ENCODE peak calls at places on chromosome 19, in four cellular contexts. O, A, K and Q are unnamed samples.

GRCh38 chr19:41353466-41354342 is at the start of gene TGFB1:
- DNase-seq in K (peak), O (peak), A (peak), Q (no peak)

GRCh38 chr19:6767081-6767356 is 216 bp downstream of the SH2D3A start:
- DNase-seq in O (no peak), K (peak), A (no peak), Q (no peak)

GRCh38 chr19:58345558-58345957 is 7.7 kb downstream of the A1BG start:
- DNase-seq in A (no peak), K (no peak), O (no peak), Q (no peak)

GRCh38 chr19:15721208-15721607 is 6.6 kb upstream of the OR10H2 start:
- DNase-seq in K (no peak), A (no peak), O (no peak), Q (no peak)

GRCh38 chr19:2455481-2456300 is 1.1 kb downstream of the LMNB2 start:
- DNase-seq in A (no peak), O (no peak), K (no peak), Q (no peak)

GRCh38 chr19:4816388-4817165 is 14.9 kb downstream of the TICAM1 start:
- DNase-seq in K (no peak), O (no peak), A (no peak), Q (no peak)

GRCh38 chr19:50728084-50728737 is 5.0 kb downstream of the CLEC11A start:
- DNase-seq in A (no peak), O (no peak), K (peak), Q (no peak)

GRCh38 chr19:58511353-58512208 is at the start of gene SLC27A5:
- DNase-seq in K (peak), O (no peak), A (no peak), Q (no peak)

GRCh38 chr19:40139533-40140287 is 49.0 kb upstream of the ZNF780A start:
- DNase-seq in K (peak), A (no peak), O (peak), Q (peak)

GRCh38 chr19:40416918-40417713 is 3.9 kb upstream of the PRX start:
- DNase-seq in A (no peak), O (no peak), K (peak), Q (no peak)

GRCh38 chr19:11291991-11292390 is 4.0 kb upstream of the TSPAN16 start:
- DNase-seq in K (no peak), O (no peak), A (no peak), Q (no peak)

GRCh38 chr19:10976200-10976892 is 15.5 kb downstream of the SMARCA4 start:
- DNase-seq in O (no peak), A (no peak), K (peak), Q (no peak)

GRCh38 chr19:11269408-11269807 is 7.1 kb upstream of the DOCK6 start:
- DNase-seq in K (no peak), O (no peak), A (no peak), Q (no peak)

GRCh38 chr19:35266904-35267817 is 1.6 kb upstream of the USF2 start:
- DNase-seq in K (no peak), O (no peak), A (no peak), Q (no peak)

GRCh38 chr19:44694184-44694579 is 4.8 kb upstream of the CEACAM16 start:
- DNase-seq in K (no peak), A (no peak), O (no peak), Q (no peak)

GRCh38 chr19:55070755-55071502 is 4.7 kb upstream of the EPS8L1 start:
- DNase-seq in O (peak), A (no peak), K (no peak), Q (no peak)

GRCh38 chr19:53521373-53522202 is 16.4 kb upstream of the ZNF331 start:
- DNase-seq in A (no peak), O (no peak), K (no peak), Q (no peak)

GRCh38 chr19:34481861-34482379 is 362 bp downstream of the WTIP start:
- DNase-seq in K (no peak), A (no peak), O (no peak), Q (no peak)

GRCh38 chr19:5627395-5627904 is 4.6 kb downstream of the SAFB start:
- DNase-seq in K (no peak), A (peak), O (no peak), Q (no peak)

GRCh38 chr19:6475321-6476108 is 6.1 kb downstream of the DENND1C start:
- DNase-seq in K (no peak), O (no peak), A (no peak), Q (no peak)

GRCh38 chr19:3606690-3607289 is at the start of gene TBXA2R:
- DNase-seq in O (peak), A (no peak), K (no peak), Q (no peak)

GRCh38 chr19:2992958-2993357 is 15.6 kb downstream of the TLE6 start:
- DNase-seq in K (no peak), A (no peak), O (no peak), Q (no peak)

GRCh38 chr19:4140237-4140711 is 13.2 kb upstream of the CREB3L3 start:
- DNase-seq in A (no peak), O (peak), K (peak), Q (no peak)

GRCh38 chr19:34314437-34315313 is 50.3 kb upstream of the GPI start:
- DNase-seq in A (peak), O (no peak), K (no peak), Q (no peak)

GRCh38 chr19:32858559-32858958 is 11.0 kb downstream of the SLC7A9 start:
- DNase-seq in K (no peak), A (no peak), O (no peak), Q (no peak)

GRCh38 chr19:33438016-33438671 is 64.6 kb downstream of the CEBPG start:
- DNase-seq in K (no peak), A (no peak), O (no peak), Q (no peak)

GRCh38 chr19:36049080-36049698 is 4.9 kb downstream of the THAP8 start:
- DNase-seq in O (no peak), K (no peak), A (no peak), Q (no peak)

GRCh38 chr19:30878456-30878855 is 470.8 kb downstream of the TSHZ3 start:
- DNase-seq in K (no peak), A (no peak), O (no peak), Q (no peak)

GRCh38 chr19:7540761-7541480 is 5.4 kb downstream of the PNPLA6 start:
- DNase-seq in A (no peak), K (no peak), O (peak), Q (no peak)

GRCh38 chr19:49687566-49688316 is 1.7 kb upstream of the ADM5 start:
- DNase-seq in O (no peak), A (no peak), K (no peak), Q (no peak)

GRCh38 chr19:57870225-57870624 is 18.6 kb downstream of the ZNF814 start:
- DNase-seq in A (no peak), K (no peak), O (no peak), Q (no peak)

GRCh38 chr19:18419195-18419698 is at the start of gene SSBP4:
- DNase-seq in K (peak), O (no peak), A (no peak), Q (no peak)
- H3K9ac ChIP-seq in K (peak), O (peak), A (peak), Q (peak)

GRCh38 chr19:14478113-14478545 is 3.0 kb upstream of the PTGER1 start:
- DNase-seq in A (no peak), K (no peak), O (no peak), Q (no peak)
- TF ChIP-seq POLR2AphosphoS5 in A (no peak), K (no peak), O (no peak), Q (no peak)

DNA sequence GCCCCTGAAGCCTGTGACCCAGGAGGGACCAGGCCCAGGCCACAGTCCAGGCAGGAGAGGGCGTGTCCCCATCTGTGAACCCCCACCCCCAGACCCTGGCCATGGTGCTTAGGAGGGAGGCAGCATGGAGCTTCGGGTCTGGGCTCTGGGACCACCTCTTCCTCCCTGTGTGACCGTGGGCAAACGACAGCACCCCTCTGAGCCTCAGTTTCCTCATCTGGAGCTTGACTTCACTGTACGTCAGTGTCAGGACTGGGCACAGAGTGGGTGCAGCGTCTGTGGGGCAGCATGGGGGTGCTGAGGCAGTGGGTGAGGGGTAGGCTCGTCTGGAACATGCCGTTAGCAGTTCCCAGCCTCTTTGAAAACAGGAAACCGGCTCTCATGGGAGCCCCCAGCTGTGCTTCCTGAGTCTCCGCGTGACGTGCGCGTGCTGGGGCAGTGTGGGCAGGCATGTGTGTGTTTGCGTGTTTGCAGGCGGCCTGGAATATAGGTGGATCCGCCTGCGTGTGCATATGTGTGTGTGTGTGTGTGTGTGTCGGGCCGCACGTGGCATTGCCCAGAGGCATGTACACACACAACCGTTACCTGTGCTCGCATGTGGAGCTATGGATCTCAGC is 15.7 kb downstream of the ARRDC2 start:
- DNase-seq in O (no peak), A (no peak), K (no peak), Q (peak)
- H3K27ac ChIP-seq in O (peak), A (no peak), K (no peak), Q (peak)

GRCh38 chr19:1250374-1251232 is 2.2 kb downstream of the MIDN start:
- DNase-seq in O (no peak), K (peak), A (no peak), Q (no peak)

GRCh38 chr19:1249990-1250298 is 1.6 kb downstream of the MIDN start:
- DNase-seq in A (no peak), O (no peak), K (no peak), Q (no peak)

GRCh38 chr19:1251503-1252220 is 3.3 kb downstream of the MIDN start:
- DNase-seq in O (no peak), K (peak), A (no peak), Q (no peak)

GRCh38 chr19:1252221-1252817 is 3.9 kb downstream of the MIDN start:
- DNase-seq in O (no peak), A (no peak), K (no peak), Q (no peak)

GRCh38 chr19:1251233-1251502 is 2.8 kb downstream of the MIDN start:
- DNase-seq in K (peak), O (no peak), A (no peak), Q (no peak)
- H3K9ac ChIP-seq in K (peak), O (peak), A (peak), Q (peak)

GRCh38 chr19:46716672-46717033 is 261 bp downstream of the PRKD2 start:
- DNase-seq in K (no peak), O (no peak), A (no peak), Q (no peak)

GRCh38 chr19:46713781-46714522 is 3.0 kb downstream of the PRKD2 start:
- DNase-seq in A (no peak), O (peak), K (peak), Q (no peak)

GRCh38 chr19:46716013-46716671 is 772 bp downstream of the PRKD2 start:
- DNase-seq in K (no peak), A (no peak), O (no peak), Q (no peak)

GRCh38 chr19:46715620-46716012 is 1.3 kb downstream of the PRKD2 start:
- DNase-seq in O (no peak), A (no peak), K (no peak), Q (no peak)

GRCh38 chr19:46714523-46715106 is 2.3 kb downstream of the PRKD2 start:
- DNase-seq in A (no peak), K (no peak), O (no peak), Q (no peak)
- TF ChIP-seq POLR2AphosphoS5 in A (no peak), K (no peak), O (no peak), Q (no peak)

DNA sequence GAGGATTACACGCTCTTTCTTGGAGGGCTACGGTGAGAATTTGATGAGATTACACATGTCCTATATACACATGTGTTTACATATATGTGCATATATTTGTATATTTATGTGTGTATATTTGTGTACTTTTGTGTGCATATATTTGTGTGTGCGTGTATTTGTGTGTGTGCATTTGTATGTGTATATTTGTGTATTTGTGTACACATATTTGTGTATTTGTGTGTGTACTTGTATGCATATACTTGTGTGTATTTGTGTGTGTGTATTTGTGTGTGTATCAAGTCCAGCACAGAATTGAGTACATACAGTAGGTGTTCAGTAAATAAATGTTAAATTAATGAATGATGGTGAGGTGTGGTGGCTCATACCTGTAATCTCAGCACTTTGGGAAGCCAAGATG is 1.8 kb downstream of the TMEM143 start:
- DNase-seq in A (no peak), O (no peak), K (no peak), Q (no peak)
- H3K27ac ChIP-seq in A (no peak), O (no peak), K (no peak), Q (no peak)

DNA sequence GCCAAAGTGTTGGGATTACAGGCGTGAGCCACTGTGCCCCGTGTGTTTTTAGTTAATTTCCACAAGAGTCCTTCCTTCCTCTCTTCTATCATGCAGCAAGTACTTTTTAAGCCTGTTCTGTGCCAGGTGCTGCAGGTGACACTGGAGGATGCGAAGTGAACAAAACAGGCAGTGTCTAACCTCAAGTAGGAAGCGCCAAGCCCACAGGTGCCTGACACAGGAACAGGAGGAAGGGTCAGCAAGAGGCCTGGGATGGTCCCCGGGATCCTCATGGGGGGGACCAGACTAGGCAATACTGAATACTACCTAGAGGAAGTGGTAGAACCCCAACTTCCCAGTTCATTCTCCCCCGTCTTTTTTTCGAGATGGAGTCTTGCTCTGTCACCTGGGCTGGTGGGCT is 1.8 kb upstream of the CALR start:
- DNase-seq in O (no peak), K (no peak), A (no peak), Q (no peak)
- H3K9ac ChIP-seq in O (no peak), K (no peak), A (peak), Q (no peak)